ENCODE peak calls at places on chromosome 5, in four cellular contexts. G, W, P and U are unnamed samples.

GRCh38 chr5:174059247-174059646 is 13.7 kb downstream of the NSG2 start:
- DNase-seq in G (no peak), W (no peak), P (no peak), U (no peak)

GRCh38 chr5:124193371-124193789 is 553.1 kb downstream of the ZNF608 start:
- DNase-seq in G (peak), W (no peak), P (no peak), U (no peak)

GRCh38 chr5:53334431-53334941 is 145.9 kb upstream of the FST start:
- DNase-seq in G (peak), W (no peak), P (no peak), U (no peak)

GRCh38 chr5:52455920-52456319 is 331.8 kb upstream of the ITGA1 start:
- DNase-seq in G (no peak), W (no peak), P (no peak), U (no peak)

GRCh38 chr5:150605546-150605945 is 34.9 kb upstream of the SYNPO start:
- DNase-seq in G (no peak), W (no peak), P (no peak), U (no peak)

GRCh38 chr5:127011961-127012644 is 18.3 kb downstream of the MARCHF3 start:
- DNase-seq in G (no peak), W (no peak), P (no peak), U (no peak)

GRCh38 chr5:140402258-140403074 is 833 bp downstream of the ANKHD1 start:
- DNase-seq in G (peak), W (peak), P (peak), U (peak)

GRCh38 chr5:116032094-116032517 is at the start of gene ARL14EPL:
- DNase-seq in G (peak), W (peak), P (no peak), U (no peak)

GRCh38 chr5:159049844-159050318 is 49.8 kb downstream of the EBF1 start:
- DNase-seq in G (peak), W (no peak), P (no peak), U (no peak)

DNA sequence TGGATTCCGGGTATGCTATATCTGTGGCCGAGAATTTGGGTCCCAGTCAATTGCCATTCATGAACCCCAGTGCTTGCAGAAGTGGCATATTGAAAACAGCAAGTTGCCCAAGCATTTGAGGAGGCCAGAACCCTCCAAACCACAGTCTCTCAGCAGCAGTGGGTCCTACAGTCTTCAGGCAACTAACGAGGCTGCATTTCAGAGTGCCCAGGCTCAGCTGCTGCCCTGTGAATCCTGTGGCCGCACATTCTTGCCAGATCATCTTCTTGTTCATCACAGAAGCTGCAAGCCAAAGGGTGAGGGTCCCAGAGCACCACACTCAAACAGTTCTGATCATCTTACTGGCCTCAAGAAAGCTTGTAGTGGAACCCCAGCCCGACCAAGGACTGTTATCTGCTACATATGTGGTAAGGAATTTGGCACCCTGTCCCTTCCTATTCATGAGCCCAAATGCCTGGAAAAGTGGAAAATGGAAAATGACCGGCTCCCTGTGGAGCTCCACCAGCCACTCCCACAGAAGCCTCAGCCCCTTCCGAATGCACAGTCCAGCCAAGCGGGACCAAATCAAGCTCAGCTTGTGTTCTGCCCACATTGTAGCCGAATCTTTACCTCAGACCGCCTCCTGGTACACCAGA is 23.0 kb downstream of the ZNF474 start:
- DNase-seq in G (no peak), W (no peak), P (no peak), U (no peak)
- H3K9ac ChIP-seq in G (peak), W (no peak), P (no peak), U (no peak)

DNA sequence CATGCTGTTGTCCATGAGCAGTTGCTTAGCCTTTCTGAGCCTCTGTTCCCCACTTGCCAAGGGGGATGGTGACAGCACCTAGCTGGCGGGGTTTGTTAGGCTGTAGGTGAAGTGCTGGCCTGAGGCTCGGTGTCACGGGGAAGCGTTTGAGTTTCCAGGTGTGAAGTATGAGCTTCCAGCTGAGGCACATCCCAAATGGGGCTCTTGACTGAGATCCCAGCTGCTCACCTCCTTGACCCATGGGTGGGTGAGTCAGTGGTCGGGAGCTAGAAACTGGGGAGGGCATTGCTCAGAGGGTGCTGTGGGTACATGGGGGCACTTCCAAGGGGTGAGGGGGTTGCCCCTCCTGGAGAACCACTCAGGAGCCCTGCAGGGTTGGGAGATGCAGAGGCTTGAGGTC is 26.4 kb upstream of the RNF130 start:
- DNase-seq in G (no peak), W (no peak), P (no peak), U (no peak)
- H2BK12ac ChIP-seq in G (no peak), W (no peak), P (no peak), U (no peak)

GRCh38 chr5:172642511-172642910 is 1.4 kb downstream of the NEURL1B start:
- DNase-seq in G (peak), W (no peak), P (no peak), U (no peak)
- H3K4me3 ChIP-seq in G (no peak), W (no peak), P (no peak), U (no peak)

DNA sequence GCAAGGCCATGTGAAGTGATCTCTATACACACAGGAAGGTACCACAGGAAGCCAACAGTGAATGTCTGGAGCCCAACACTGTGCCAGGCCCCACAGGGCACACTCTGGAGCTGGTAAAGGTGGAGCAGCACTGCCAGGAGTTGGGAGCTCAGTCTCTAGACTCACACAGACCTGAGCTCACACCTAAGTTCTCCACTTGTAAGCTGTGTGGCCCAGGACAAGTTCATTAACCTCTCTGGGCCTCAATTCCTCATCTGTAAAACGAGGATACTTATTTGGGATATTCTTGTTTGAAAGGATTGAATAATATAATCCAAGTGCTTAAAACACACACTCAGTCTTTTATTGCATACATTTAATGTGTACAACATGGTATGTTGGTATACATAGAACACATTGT is 60.6 kb upstream of the IQGAP2 start:
- DNase-seq in G (no peak), W (no peak), P (no peak), U (no peak)
- H3K9ac ChIP-seq in G (no peak), W (no peak), P (no peak), U (no peak)